ENCODE peak calls at places on chromosomes 16 and 17, in four cellular contexts. One of them, this sample, is unnamed.

GRCh38 chr17:70034158-70034557 is 40.9 kb upstream of the KCNJ16 start:
- DNase-seq in H1: no peak
- DNase-seq in WTC11: no peak
- DNase-seq in K562: no peak
- DNase-seq in this sample: no peak

GRCh38 chr17:64077409-64077808 is 52.5 kb downstream of the ERN1 start:
- DNase-seq in H1: no peak
- DNase-seq in K562: no peak
- DNase-seq in WTC11: no peak
- DNase-seq in this sample: no peak

GRCh38 chr16:13012591-13012990 is 111.2 kb downstream of the SHISA9 start:
- DNase-seq in K562: no peak
- DNase-seq in WTC11: no peak
- DNase-seq in H1: no peak
- DNase-seq in this sample: peak; percentile 37

GRCh38 chr17:33647976-33648375 is 354.9 kb upstream of the ASIC2 start:
- DNase-seq in H1: no peak
- DNase-seq in K562: no peak
- DNase-seq in WTC11: no peak
- DNase-seq in this sample: peak; percentile 49

GRCh38 chr16:68059804-68060203 is 25.4 kb upstream of the NFATC3 start:
- DNase-seq in H1: no peak
- DNase-seq in WTC11: no peak
- DNase-seq in K562: no peak
- DNase-seq in this sample: no peak

GRCh38 chr17:79852748-79853147 is 13.5 kb upstream of the CBX4 start:
- DNase-seq in K562: no peak
- DNase-seq in WTC11: no peak
- DNase-seq in H1: no peak
- DNase-seq in this sample: no peak

GRCh38 chr16:26334218-26335111 is 642.7 kb downstream of the HS3ST4 start:
- DNase-seq in H1: no peak
- DNase-seq in WTC11: no peak
- DNase-seq in K562: no peak
- DNase-seq in this sample: no peak

GRCh38 chr17:75601057-75601987 is 13.7 kb downstream of the MYO15B start:
- DNase-seq in K562: peak; percentile 83
- DNase-seq in H1: peak; percentile 97
- DNase-seq in WTC11: peak; percentile 94
- DNase-seq in this sample: peak; percentile 83

GRCh38 chr16:47687694-47688093 is 226.6 kb downstream of the PHKB start:
- DNase-seq in WTC11: no peak
- DNase-seq in H1: no peak
- DNase-seq in K562: no peak
- DNase-seq in this sample: no peak

GRCh38 chr16:52993179-52993578 is 59.5 kb downstream of the CHD9NB start:
- DNase-seq in H1: no peak
- DNase-seq in K562: no peak
- DNase-seq in WTC11: no peak
- DNase-seq in this sample: no peak

GRCh38 chr17:22145605-22146178 is 453.4 kb downstream of the KCNJ18 start:
- DNase-seq in H1: no peak
- DNase-seq in K562: no peak
- DNase-seq in WTC11: no peak
- DNase-seq in this sample: no peak

DNA sequence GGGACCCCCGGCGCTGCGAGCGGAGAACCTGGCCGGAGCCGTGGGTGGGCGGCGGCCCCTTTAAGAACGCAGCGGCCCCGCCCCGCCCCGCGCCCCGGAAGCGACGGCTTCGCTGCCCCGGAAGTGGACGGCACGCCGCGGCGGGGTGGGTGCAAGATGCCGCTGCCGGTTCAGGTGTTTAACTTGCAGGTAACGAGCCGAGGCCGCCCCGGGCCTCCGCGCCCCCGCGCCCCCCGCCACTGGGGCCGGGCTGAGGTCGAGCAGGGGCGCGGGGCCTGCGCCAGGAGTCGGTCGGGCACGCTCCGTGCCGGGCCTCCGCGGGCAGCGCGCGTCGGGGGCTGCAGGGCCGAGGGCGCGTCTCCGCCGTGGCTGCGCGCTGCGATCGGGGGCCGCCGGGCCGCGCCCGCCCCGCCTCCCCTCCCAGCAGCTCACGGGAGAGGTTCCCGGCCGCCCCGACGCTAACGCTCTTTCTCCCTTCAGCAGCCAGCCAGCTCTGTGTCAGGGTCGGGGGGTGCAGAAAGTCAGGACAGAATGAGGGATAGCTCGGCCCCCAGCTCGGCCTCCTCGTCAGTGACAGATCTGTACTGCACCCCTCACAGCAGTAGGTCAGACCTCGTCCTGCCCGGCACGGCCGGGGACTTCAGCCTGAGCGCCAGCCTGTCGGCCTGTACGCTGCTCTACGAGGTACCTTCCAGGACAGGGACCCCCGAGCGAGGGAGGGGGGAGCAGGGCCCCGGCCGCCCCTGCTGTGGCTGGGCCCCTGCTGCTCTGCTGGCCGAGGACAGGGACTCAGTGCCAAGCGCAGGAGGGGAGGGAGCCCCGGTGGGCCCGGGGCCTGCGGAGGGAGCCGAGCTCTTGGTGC is at the start of the genes GPS1 and RFNG:
- DNase-seq in K562: peak; percentile 85
- DNase-seq in H1: peak; percentile 86
- DNase-seq in WTC11: peak; percentile 71
- DNase-seq in this sample: peak; percentile 99
- TF ChIP-seq MAX in K562: no peak
- TF ChIP-seq MAX in H1: peak; percentile 7
- TF ChIP-seq MAX in WTC11: no peak
- TF ChIP-seq MAX in this sample: peak; percentile 87

GRCh38 chr17:867896-868489 is 85.8 kb downstream of the MRM3 start:
- DNase-seq in K562: no peak
- DNase-seq in H1: no peak
- DNase-seq in WTC11: no peak
- DNase-seq in this sample: no peak

GRCh38 chr17:869567-870530 is 87.7 kb downstream of the MRM3 start:
- DNase-seq in WTC11: no peak
- DNase-seq in K562: no peak
- DNase-seq in H1: no peak
- DNase-seq in this sample: no peak

GRCh38 chr17:872843-873242 is 90.7 kb downstream of the MRM3 start:
- DNase-seq in WTC11: no peak
- DNase-seq in H1: no peak
- DNase-seq in K562: no peak
- DNase-seq in this sample: no peak

GRCh38 chr17:869067-869466 is 86.9 kb downstream of the MRM3 start:
- DNase-seq in K562: no peak
- DNase-seq in H1: no peak
- DNase-seq in WTC11: no peak
- DNase-seq in this sample: no peak

GRCh38 chr17:871731-872517 is 89.8 kb downstream of the MRM3 start:
- DNase-seq in K562: no peak
- DNase-seq in WTC11: no peak
- DNase-seq in H1: no peak
- DNase-seq in this sample: no peak
- TF ChIP-seq TEAD4 in K562: no peak
- TF ChIP-seq TEAD4 in WTC11: no peak
- TF ChIP-seq TEAD4 in H1: no peak
- TF ChIP-seq TEAD4 in this sample: no peak

DNA sequence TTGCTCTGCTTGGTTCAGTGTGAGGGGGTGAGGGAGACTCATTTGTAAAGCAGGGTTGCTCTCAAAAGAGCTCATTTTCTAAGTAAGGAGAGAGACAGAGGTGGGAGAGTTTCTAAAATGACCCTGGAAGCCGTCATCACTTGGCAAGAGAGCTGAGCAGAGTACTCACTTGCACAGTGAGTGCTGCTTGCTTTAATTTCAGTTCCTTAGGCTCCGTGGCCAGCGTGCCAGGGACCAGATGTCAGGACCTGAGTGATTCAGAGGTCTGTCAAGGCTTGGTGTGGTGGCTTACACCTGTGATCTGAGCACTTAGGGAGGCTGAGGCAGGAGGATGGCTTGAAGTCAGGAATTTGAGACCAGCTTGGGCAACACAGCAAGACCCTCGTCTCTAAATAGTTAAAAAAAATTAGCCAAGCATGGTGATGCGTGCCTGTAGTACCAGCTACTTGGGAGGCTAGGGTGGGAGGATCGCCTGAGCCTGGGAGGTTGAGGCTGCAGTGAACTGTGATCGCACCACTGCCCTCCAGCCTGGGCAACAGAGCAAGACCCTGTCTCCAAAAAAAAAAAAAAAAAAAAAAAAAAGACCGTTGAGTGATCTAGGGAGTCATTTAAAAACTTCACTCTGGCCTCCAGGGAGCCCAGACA is 10.7 kb downstream of the ZNF205 start:
- DNase-seq in H1: no peak
- DNase-seq in WTC11: no peak
- DNase-seq in K562: no peak
- DNase-seq in this sample: no peak
- TF ChIP-seq USF2 in H1: no peak
- TF ChIP-seq USF2 in WTC11: no peak
- TF ChIP-seq USF2 in K562: no peak
- TF ChIP-seq USF2 in this sample: no peak

DNA sequence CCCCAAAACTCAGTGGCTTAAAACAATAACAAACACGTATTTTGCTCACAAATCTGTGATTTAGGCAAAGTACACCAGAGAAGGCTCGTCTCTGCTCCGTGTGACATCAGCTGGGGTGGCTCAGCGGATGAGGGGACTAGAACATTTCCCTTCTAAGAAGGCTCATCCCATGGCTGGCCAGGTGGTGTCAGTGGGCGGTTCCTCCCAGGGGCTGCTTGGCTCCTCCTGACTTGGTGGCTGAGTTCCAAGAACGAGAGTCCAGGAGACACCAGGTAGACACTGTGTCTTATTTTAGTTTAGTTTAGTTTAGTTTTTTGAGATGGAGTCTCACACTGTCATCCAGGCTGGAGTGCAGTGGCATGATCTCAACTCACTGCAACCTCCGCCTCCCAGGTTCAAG is 5.6 kb upstream of the CHMP6 start:
- DNase-seq in H1: no peak
- DNase-seq in WTC11: no peak
- DNase-seq in K562: no peak
- DNase-seq in this sample: no peak
- TF ChIP-seq MAX in H1: no peak
- TF ChIP-seq MAX in WTC11: no peak
- TF ChIP-seq MAX in K562: no peak
- TF ChIP-seq MAX in this sample: no peak

GRCh38 chr17:10623786-10624338 is 33.2 kb downstream of the MYH3 start:
- DNase-seq in K562: no peak
- DNase-seq in WTC11: no peak
- DNase-seq in H1: no peak
- DNase-seq in this sample: no peak
- TF ChIP-seq TEAD4 in K562: no peak
- TF ChIP-seq TEAD4 in WTC11: no peak
- TF ChIP-seq TEAD4 in H1: no peak
- TF ChIP-seq TEAD4 in this sample: no peak

This sample was measured in SK-N-SH.